ENCODE peak calls at places on chromosome 6, in five cellular contexts. N, T, M, I and P are unnamed samples.

GRCh38 chr6:155188707-155189496 is 74.9 kb upstream of the CLDN20 start:
- DNase-seq in N (no peak), T (no peak), M (no peak), I (no peak), P (no peak)

GRCh38 chr6:22112490-22112889 is 184.3 kb downstream of the PRL start:
- DNase-seq in N (no peak), T (no peak), M (no peak), I (no peak), P (no peak)

GRCh38 chr6:132952468-132952867 is 138.1 kb downstream of the RPS12 start:
- DNase-seq in N (no peak), T (no peak), M (no peak), I (no peak), P (no peak)

GRCh38 chr6:31821301-31822037 is 6.1 kb upstream of the HSPA1B start:
- DNase-seq in N (peak), T (no peak), M (peak), I (no peak), P (peak)

GRCh38 chr6:132153221-132153896 is 202.2 kb upstream of the CCN2 start:
- DNase-seq in N (no peak), T (no peak), M (no peak), I (no peak), P (no peak)

GRCh38 chr6:53035549-53036213 is 29.5 kb upstream of the FBXO9 start:
- DNase-seq in N (no peak), T (no peak), M (no peak), I (no peak), P (no peak)

GRCh38 chr6:105835373-105835772 is 250.8 kb upstream of the PRDM1 start:
- DNase-seq in N (no peak), T (peak), M (no peak), I (peak), P (no peak)

GRCh38 chr6:156396791-156397418 is 380.3 kb upstream of the ARID1B start:
- DNase-seq in N (no peak), T (no peak), M (no peak), I (no peak), P (no peak)

GRCh38 chr6:113830140-113830539 is 27.0 kb upstream of the MARCKS start:
- DNase-seq in N (no peak), T (no peak), M (no peak), I (no peak), P (no peak)

GRCh38 chr6:35044771-35045275 is 96.3 kb downstream of the TCP11 start:
- DNase-seq in N (no peak), T (no peak), M (peak), I (no peak), P (no peak)

GRCh38 chr6:153208706-153209105 is 77.6 kb upstream of the RGS17 start:
- DNase-seq in N (no peak), T (no peak), M (no peak), I (no peak), P (no peak)

GRCh38 chr6:147531321-147531720 is 22.8 kb downstream of the SAMD5 start:
- DNase-seq in N (no peak), T (no peak), M (no peak), I (no peak), P (no peak)

GRCh38 chr6:168196881-168197635 is 118.0 kb upstream of the FRMD1 start:
- DNase-seq in N (no peak), T (no peak), M (peak), I (no peak), P (peak)

GRCh38 chr6:155528982-155529453 is 73.4 kb upstream of the NOX3 start:
- DNase-seq in N (no peak), T (no peak), M (no peak), I (no peak), P (no peak)

GRCh38 chr6:25882066-25882496 is 8.0 kb upstream of the SLC17A3 start:
- DNase-seq in N (no peak), T (peak), M (no peak), I (no peak), P (peak)

GRCh38 chr6:137240168-137240567 is 21.0 kb upstream of the IFNGR1 start:
- DNase-seq in N (no peak), T (no peak), M (peak), I (no peak), P (no peak)

GRCh38 chr6:125287718-125288117 is 14.0 kb downstream of the HDDC2 start:
- DNase-seq in N (no peak), T (no peak), M (no peak), I (no peak), P (no peak)

GRCh38 chr6:133568970-133569889 is 319.7 kb upstream of the TCF21 start:
- DNase-seq in N (no peak), T (no peak), M (peak), I (peak), P (no peak)

GRCh38 chr6:107493158-107494057 is 3.5 kb downstream of the SOBP start:
- DNase-seq in N (no peak), T (no peak), M (no peak), I (no peak), P (no peak)

GRCh38 chr6:142075516-142076101 is 57.1 kb upstream of the GJE1 start:
- DNase-seq in N (no peak), T (peak), M (no peak), I (no peak), P (no peak)

GRCh38 chr6:160974304-160974771 is 17.2 kb upstream of the MAP3K4 start:
- DNase-seq in N (no peak), T (no peak), M (peak), I (no peak), P (no peak)

GRCh38 chr6:9334979-9335378 is 899.6 kb upstream of the SLC35B3 start:
- DNase-seq in N (no peak), T (no peak), M (no peak), I (no peak), P (no peak)

GRCh38 chr6:146041282-146041681 is 12.4 kb downstream of the GRM1 start:
- DNase-seq in N (no peak), T (no peak), M (no peak), I (no peak), P (no peak)

GRCh38 chr6:151437401-151437800 is 14.5 kb downstream of the RMND1 start:
- DNase-seq in N (no peak), T (no peak), M (no peak), I (no peak), P (no peak)